ENCODE peak calls at places on chromosomes 3 and 15, in five cellular contexts. W, Y, T, R and K are unnamed samples. For H3K36me3 and H3K27me3, the result is how much of the 10 kb centered on the place peaks cover.

GRCh38 chr3:100602506-100603444 is 6.6 kb upstream of the ADGRG7 start:
- DNase-seq in W (no peak), Y (peak), T (no peak), R (peak), K (peak)

GRCh38 chr3:39383190-39383912 is at the start of gene SLC25A38:
- DNase-seq in W (peak), Y (peak), T (peak), R (peak), K (peak)

GRCh38 chr3:45329779-45330305 is 58.5 kb upstream of the LARS2 start:
- DNase-seq in W (no peak), Y (no peak), T (no peak), R (no peak), K (no peak)

GRCh38 chr3:123323781-123324180 is 122.0 kb downstream of the SEC22A start:
- DNase-seq in W (no peak), Y (no peak), T (no peak), R (no peak), K (no peak)

GRCh38 chr3:164673738-164674137 is 404.6 kb downstream of the SI start:
- DNase-seq in W (no peak), Y (no peak), T (no peak), R (no peak), K (no peak)

GRCh38 chr3:32406481-32407408 is 15.1 kb downstream of the CMTM7 start:
- DNase-seq in W (no peak), Y (peak), T (no peak), R (no peak), K (no peak)

GRCh38 chr3:149487598-149488197 is 13.2 kb downstream of the TM4SF4 start:
- DNase-seq in W (no peak), Y (no peak), T (peak), R (no peak), K (no peak)

GRCh38 chr3:192296845-192297244 is 430.5 kb downstream of the FGF12 start:
- DNase-seq in W (no peak), Y (no peak), T (no peak), R (no peak), K (no peak)

GRCh38 chr3:117898722-117899121 is 1135.9 kb downstream of the IGSF11 start:
- DNase-seq in W (no peak), Y (peak), T (no peak), R (no peak), K (no peak)

GRCh38 chr15:73467758-73468157 is 24.8 kb downstream of the REC114 start:
- DNase-seq in W (no peak), Y (no peak), T (no peak), R (no peak), K (no peak)

GRCh38 chr3:121844892-121845291 is 9.9 kb downstream of the EAF2 start:
- DNase-seq in W (no peak), Y (no peak), T (no peak), R (no peak), K (no peak)

GRCh38 chr15:67224889-67225288 is 29.6 kb downstream of the AAGAB start:
- DNase-seq in W (no peak), Y (peak), T (peak), R (no peak), K (no peak)

GRCh38 chr3:127136706-127137105 is 56.2 kb upstream of the PRR23E start:
- DNase-seq in W (no peak), Y (no peak), T (no peak), R (no peak), K (no peak)

GRCh38 chr15:62362144-62362543 is 197.1 kb upstream of the C2CD4B start:
- DNase-seq in W (no peak), Y (no peak), T (no peak), R (no peak), K (no peak)

GRCh38 chr3:115628075-115628412 is 4.7 kb downstream of the GAP43 start:
- DNase-seq in W (no peak), Y (no peak), T (no peak), R (no peak), K (no peak)

GRCh38 chr3:12579919-12580318 is 23.0 kb downstream of the MKRN2 start:
- DNase-seq in W (no peak), Y (no peak), T (no peak), R (peak), K (peak)

GRCh38 chr3:195032106-195032759 is 238.7 kb downstream of the XXYLT1 start:
- DNase-seq in W (peak), Y (no peak), T (no peak), R (no peak), K (no peak)

GRCh38 chr3:111737712-111738097 is 121.4 kb upstream of the PHLDB2 start:
- DNase-seq in W (no peak), Y (peak), T (peak), R (peak), K (peak)

GRCh38 chr3:132703733-132704132 is 18.5 kb downstream of the NPHP3 start:
- DNase-seq in W (no peak), Y (no peak), T (no peak), R (no peak), K (no peak)

GRCh38 chr3:149501524-149501923 is 27.0 kb downstream of the TM4SF4 start:
- DNase-seq in W (no peak), Y (no peak), T (no peak), R (peak), K (peak)

GRCh38 chr15:98000249-98001203 is 40.0 kb downstream of the ARRDC4 start:
- DNase-seq in W (no peak), Y (peak), T (peak), R (peak), K (no peak)

GRCh38 chr3:112333386-112334334 is 704 bp downstream of the CD200 start:
- DNase-seq in W (peak), Y (no peak), T (no peak), R (peak), K (no peak)

GRCh38 chr15:99141943-99142342 is 37.1 kb downstream of the SYNM start:
- DNase-seq in W (no peak), Y (no peak), T (no peak), R (no peak), K (no peak)

GRCh38 chr3:52350981-52351761 is 35.1 kb downstream of the DNAH1 start:
- DNase-seq in W (no peak), Y (no peak), T (no peak), R (no peak), K (no peak)

GRCh38 chr3:139427283-139428060 is 38.0 kb upstream of the COPB2 start:
- DNase-seq in W (peak), Y (peak), T (no peak), R (peak), K (peak)

GRCh38 chr15:75347222-75348033 is 589 bp downstream of the NEIL1 start:
- DNase-seq in W (peak), Y (no peak), T (peak), R (no peak), K (no peak)

GRCh38 chr3:13364602-13365271 is 55.4 kb downstream of the NUP210 start:
- DNase-seq in W (no peak), Y (no peak), T (no peak), R (peak), K (peak)

GRCh38 chr3:54274607-54275006 is 152.3 kb downstream of the CACNA2D3 start:
- DNase-seq in W (no peak), Y (no peak), T (no peak), R (no peak), K (no peak)

GRCh38 chr3:58497074-58497473 is 5.2 kb downstream of the KCTD6 start:
- DNase-seq in W (no peak), Y (peak), T (no peak), R (peak), K (no peak)

GRCh38 chr15:53644681-53645080 is 114.8 kb downstream of the WDR72 start:
- DNase-seq in W (no peak), Y (no peak), T (no peak), R (no peak), K (no peak)

GRCh38 chr3:15253023-15253697 is 47.1 kb downstream of the CAPN7 start:
- DNase-seq in W (no peak), Y (no peak), T (no peak), R (no peak), K (no peak)
- H3K36me3 ChIP-seq in W (half or more), Y (under half), T (under half), R (under half), K (half or more)

GRCh38 chr3:66583646-66584045 is 82.8 kb upstream of the LRIG1 start:
- DNase-seq in W (no peak), Y (peak), T (no peak), R (no peak), K (no peak)
- H3K27me3 ChIP-seq in W (under half), Y (under half), T (under half), R (under half), K (under half)

GRCh38 chr3:130967281-130967680 is 59.3 kb downstream of the ASTE1 start:
- DNase-seq in W (no peak), Y (no peak), T (no peak), R (no peak), K (no peak)

GRCh38 chr3:130963878-130964277 is 62.7 kb downstream of the ASTE1 start:
- DNase-seq in W (no peak), Y (peak), T (no peak), R (peak), K (peak)

GRCh38 chr3:130969621-130970020 is 57.0 kb downstream of the ASTE1 start:
- DNase-seq in W (no peak), Y (no peak), T (no peak), R (peak), K (no peak)

GRCh38 chr3:130971208-130971607 is 55.4 kb downstream of the ASTE1 start:
- DNase-seq in W (no peak), Y (peak), T (no peak), R (peak), K (peak)

GRCh38 chr3:130968231-130968630 is 58.4 kb downstream of the ASTE1 start:
- DNase-seq in W (no peak), Y (no peak), T (no peak), R (peak), K (peak)
- H3K36me3 ChIP-seq in W (under half), Y (under half), T (under half), R (under half), K (under half)

DNA sequence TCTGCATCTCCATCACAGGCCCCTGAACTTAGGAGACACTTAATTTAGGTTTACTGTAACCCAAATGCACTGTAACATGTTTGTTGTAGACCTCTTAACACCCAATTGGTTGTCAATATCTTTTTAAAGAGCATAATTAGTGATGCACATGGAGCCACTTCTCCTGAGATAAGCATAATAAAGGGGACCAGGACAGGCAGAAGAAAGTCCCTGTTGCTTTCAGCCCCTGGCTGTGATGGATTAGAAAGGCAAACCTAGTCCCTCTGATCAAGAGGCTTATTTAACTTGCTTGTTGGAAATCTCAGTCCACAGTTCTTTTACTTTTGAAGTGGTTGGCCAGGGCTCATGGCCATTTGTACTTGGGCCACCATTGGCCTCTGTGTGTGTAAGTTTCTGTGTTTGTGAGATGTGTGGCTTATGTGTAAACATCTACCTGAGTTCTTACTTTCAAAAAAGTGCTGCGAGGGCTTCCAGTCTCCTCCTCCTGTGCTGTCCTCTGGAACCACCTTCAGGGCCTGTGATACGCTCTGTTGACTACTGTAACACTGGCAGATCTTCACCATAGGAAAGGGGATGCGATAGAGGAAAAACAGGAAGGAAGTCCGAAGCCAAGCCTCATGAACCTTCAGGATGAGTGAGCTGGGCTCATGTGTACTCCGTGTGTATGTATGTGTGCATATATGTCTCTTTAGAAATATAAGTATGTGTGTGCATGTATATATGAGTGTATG is 136.2 kb downstream of the EPHB1 start:
- DNase-seq in W (no peak), Y (no peak), T (no peak), R (no peak), K (no peak)
- H3K27me3 ChIP-seq in W (under half), Y (under half), T (under half), R (under half), K (under half)

DNA sequence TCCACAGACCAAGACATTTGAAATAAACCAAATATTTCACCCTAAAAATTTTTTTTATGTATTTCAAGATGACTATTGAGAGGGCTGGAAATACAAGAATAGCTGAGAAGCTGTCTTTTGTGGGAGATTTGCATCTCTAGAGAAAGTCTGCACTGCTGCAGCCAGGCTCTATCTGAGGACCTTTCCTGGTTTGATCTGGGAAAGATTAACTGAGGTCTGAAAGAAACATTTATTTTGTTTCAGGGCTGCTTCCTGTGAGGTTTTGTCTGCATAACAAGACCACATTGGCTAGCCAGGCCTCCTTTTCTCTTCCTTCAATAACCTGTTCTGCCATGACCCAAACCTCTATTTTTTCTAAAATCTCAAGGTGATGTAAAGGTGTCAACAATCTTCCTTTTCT is 117.5 kb upstream of the ARHGEF26 start:
- DNase-seq in W (no peak), Y (no peak), T (no peak), R (no peak), K (no peak)
- H3K36me3 ChIP-seq in W (under half), Y (under half), T (under half), R (under half), K (under half)

DNA sequence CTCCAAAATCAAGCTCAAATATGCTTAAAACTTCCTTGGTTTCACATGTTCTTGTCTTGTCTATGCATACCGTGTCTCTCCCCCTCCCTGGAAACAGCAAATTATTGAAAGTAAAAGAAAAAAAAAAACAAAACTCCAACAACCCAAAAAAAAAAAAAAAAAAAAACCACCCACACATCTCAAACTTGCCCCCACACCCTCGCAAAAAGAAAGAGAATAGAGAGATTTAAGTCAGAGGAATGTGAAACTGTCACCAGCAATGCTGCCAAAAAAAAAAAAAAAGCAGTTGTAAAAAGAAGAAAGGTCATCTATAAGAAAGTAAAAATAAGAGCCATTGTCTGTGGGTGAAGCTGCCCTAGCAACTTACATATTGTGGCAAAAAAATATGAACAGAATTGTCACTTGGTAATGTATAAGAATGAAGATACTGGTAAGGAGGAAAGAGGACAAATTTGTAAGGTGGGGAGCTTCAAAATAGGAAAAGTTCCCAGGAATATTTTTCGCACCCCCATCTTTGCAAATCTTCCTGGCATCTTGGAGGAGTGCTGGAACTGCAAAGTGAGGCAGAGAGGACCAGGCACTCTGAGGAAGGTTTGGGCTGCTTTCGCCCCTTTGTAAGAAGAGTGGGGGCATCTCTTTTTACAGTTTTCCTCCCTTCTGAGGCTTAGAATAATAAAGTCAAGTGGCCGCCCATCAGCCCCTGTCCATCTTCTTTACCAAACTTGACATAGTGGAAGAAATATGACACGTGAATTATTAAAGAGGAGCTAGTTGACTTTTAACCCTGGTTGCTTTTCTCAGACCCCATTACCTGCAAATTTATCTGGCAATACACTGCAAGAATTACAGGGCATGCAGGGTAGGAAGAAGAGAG is 81.8 kb downstream of the NR2F2 start:
- DNase-seq in W (no peak), Y (no peak), T (no peak), R (no peak), K (no peak)
- H3K27me3 ChIP-seq in W (half or more), Y (half or more), T (half or more), R (half or more), K (half or more)

DNA sequence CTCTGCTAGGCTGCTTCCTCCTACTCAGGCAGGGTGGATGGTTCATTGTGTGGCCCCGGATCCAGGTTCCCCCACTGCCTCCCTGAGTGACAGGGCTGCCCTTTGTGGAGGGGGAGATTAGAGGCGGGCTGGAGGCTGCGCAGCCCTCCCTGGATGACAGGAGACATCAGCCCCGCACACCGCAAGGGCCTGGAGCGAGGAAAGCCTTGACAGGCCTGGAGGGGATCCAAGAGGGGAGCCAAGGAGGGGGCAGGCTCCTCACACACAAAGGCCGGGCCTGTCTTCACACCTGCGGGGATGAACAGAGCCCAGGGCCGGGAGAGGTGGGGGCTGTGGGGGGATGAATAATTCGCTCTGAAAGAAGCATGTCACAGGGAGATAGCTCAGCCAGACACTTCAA is 72.9 kb downstream of the RPN1 start:
- DNase-seq in W (peak), Y (no peak), T (no peak), R (no peak), K (no peak)
- H3K36me3 ChIP-seq in W (under half), Y (under half), T (under half), R (under half), K (under half)

GRCh38 chr3:98440283-98440682 is 22.7 kb upstream of the OR5K1 start:
- DNase-seq in W (no peak), Y (peak), T (no peak), R (no peak), K (no peak)
- H3K27me3 ChIP-seq in W (under half), Y (under half), T (under half), R (under half), K (under half)